ENCODE peak calls at places on chromosome 9, in four cellular contexts. One of them, this sample, is unnamed.

GRCh38 chr9:17462869-17463464 is 115.9 kb upstream of the SH3GL2 start:
- DNase-seq in neural progenitor cell: peak; percentile 68
- DNase-seq in IMR-90: peak; percentile 78
- DNase-seq in NCI-H1092 treated with DMSO at 0.1 percent for 48 hours: peak; percentile 74
- DNase-seq in this sample: peak; percentile 41

GRCh38 chr9:90900130-90900529 is 98.5 kb downstream of the SYK start:
- DNase-seq in neural progenitor cell: peak; percentile 50
- DNase-seq in NCI-H1092 treated with DMSO at 0.1 percent for 48 hours: no peak
- DNase-seq in IMR-90: peak; percentile 18
- DNase-seq in this sample: peak; percentile 52

GRCh38 chr9:4739587-4740372 is 1.2 kb downstream of the AK3 start:
- DNase-seq in IMR-90: no peak
- DNase-seq in neural progenitor cell: no peak
- DNase-seq in NCI-H1092 treated with DMSO at 0.1 percent for 48 hours: peak; percentile 22
- DNase-seq in this sample: no peak

GRCh38 chr9:77977210-77977611 is 54.4 kb downstream of the GNAQ start:
- DNase-seq in IMR-90: peak; percentile 73
- DNase-seq in neural progenitor cell: peak; percentile 39
- DNase-seq in NCI-H1092 treated with DMSO at 0.1 percent for 48 hours: peak; percentile 12
- DNase-seq in this sample: peak; percentile 49

GRCh38 chr9:106111039-106111740 is 416.8 kb downstream of the TMEM38B start:
- DNase-seq in neural progenitor cell: peak; percentile 15
- DNase-seq in NCI-H1092 treated with DMSO at 0.1 percent for 48 hours: peak; percentile 92
- DNase-seq in IMR-90: no peak
- DNase-seq in this sample: no peak

GRCh38 chr9:127004946-127005769 is 90.6 kb downstream of the RALGPS1 start:
- DNase-seq in IMR-90: peak; percentile 51
- DNase-seq in NCI-H1092 treated with DMSO at 0.1 percent for 48 hours: no peak
- DNase-seq in neural progenitor cell: no peak
- DNase-seq in this sample: no peak

GRCh38 chr9:113614843-113615648 is 151.5 kb downstream of the RGS3 start:
- DNase-seq in neural progenitor cell: no peak
- DNase-seq in IMR-90: peak; percentile 74
- DNase-seq in NCI-H1092 treated with DMSO at 0.1 percent for 48 hours: no peak
- DNase-seq in this sample: no peak

GRCh38 chr9:84669293-84670105 is at the start of gene NTRK2:
- DNase-seq in IMR-90: peak; percentile 2
- DNase-seq in NCI-H1092 treated with DMSO at 0.1 percent for 48 hours: peak; percentile 36
- DNase-seq in neural progenitor cell: peak; percentile 69
- DNase-seq in this sample: peak; percentile 50

GRCh38 chr9:106707722-106708121 is 155.2 kb upstream of the ZNF462 start:
- DNase-seq in IMR-90: no peak
- DNase-seq in NCI-H1092 treated with DMSO at 0.1 percent for 48 hours: no peak
- DNase-seq in neural progenitor cell: no peak
- DNase-seq in this sample: no peak

GRCh38 chr9:116337015-116337414 is 183.4 kb downstream of the PAPPA start:
- DNase-seq in NCI-H1092 treated with DMSO at 0.1 percent for 48 hours: no peak
- DNase-seq in neural progenitor cell: no peak
- DNase-seq in IMR-90: peak; percentile 83
- DNase-seq in this sample: peak; percentile 32

GRCh38 chr9:107286057-107286456 is 3.0 kb downstream of the RAD23B start:
- DNase-seq in neural progenitor cell: no peak
- DNase-seq in IMR-90: peak; percentile 69
- DNase-seq in NCI-H1092 treated with DMSO at 0.1 percent for 48 hours: no peak
- DNase-seq in this sample: no peak

GRCh38 chr9:35274988-35275387 is 113.2 kb downstream of the UNC13B start:
- DNase-seq in neural progenitor cell: no peak
- DNase-seq in IMR-90: no peak
- DNase-seq in NCI-H1092 treated with DMSO at 0.1 percent for 48 hours: no peak
- DNase-seq in this sample: no peak

GRCh38 chr9:116741106-116741740 is 54.1 kb downstream of the TRIM32 start:
- DNase-seq in NCI-H1092 treated with DMSO at 0.1 percent for 48 hours: no peak
- DNase-seq in neural progenitor cell: no peak
- DNase-seq in IMR-90: no peak
- DNase-seq in this sample: peak; percentile 34

GRCh38 chr9:106403081-106403480 is 459.9 kb upstream of the ZNF462 start:
- DNase-seq in NCI-H1092 treated with DMSO at 0.1 percent for 48 hours: no peak
- DNase-seq in neural progenitor cell: peak; percentile 28
- DNase-seq in IMR-90: no peak
- DNase-seq in this sample: no peak

GRCh38 chr9:76215066-76215465 is 179.2 kb downstream of the RFK start:
- DNase-seq in IMR-90: peak; percentile 86
- DNase-seq in neural progenitor cell: peak; percentile 4
- DNase-seq in NCI-H1092 treated with DMSO at 0.1 percent for 48 hours: no peak
- DNase-seq in this sample: peak; percentile 11

GRCh38 chr9:121556580-121556979 is 56.9 kb upstream of the GGTA1 start:
- DNase-seq in neural progenitor cell: no peak
- DNase-seq in IMR-90: peak; percentile 98
- DNase-seq in NCI-H1092 treated with DMSO at 0.1 percent for 48 hours: no peak
- DNase-seq in this sample: no peak

GRCh38 chr9:129458663-129459549 is 162.0 kb downstream of the C9orf50 start:
- DNase-seq in NCI-H1092 treated with DMSO at 0.1 percent for 48 hours: peak; percentile 80
- DNase-seq in neural progenitor cell: peak; percentile 45
- DNase-seq in IMR-90: no peak
- DNase-seq in this sample: no peak

GRCh38 chr9:82223442-82223841 is 234.9 kb downstream of the SPATA31D1 start:
- DNase-seq in neural progenitor cell: no peak
- DNase-seq in IMR-90: peak; percentile 89
- DNase-seq in NCI-H1092 treated with DMSO at 0.1 percent for 48 hours: no peak
- DNase-seq in this sample: no peak

GRCh38 chr9:130579738-130580463 is 524 bp downstream of the FUBP3 start:
- DNase-seq in NCI-H1092 treated with DMSO at 0.1 percent for 48 hours: no peak
- DNase-seq in IMR-90: no peak
- DNase-seq in neural progenitor cell: peak; percentile 38
- DNase-seq in this sample: no peak

GRCh38 chr9:96413312-96414221 is 4.6 kb downstream of the ZNF367 start:
- DNase-seq in neural progenitor cell: no peak
- DNase-seq in IMR-90: no peak
- DNase-seq in NCI-H1092 treated with DMSO at 0.1 percent for 48 hours: peak; percentile 49
- DNase-seq in this sample: no peak

GRCh38 chr9:93173365-93174150 is 10.4 kb upstream of the WNK2 start:
- DNase-seq in NCI-H1092 treated with DMSO at 0.1 percent for 48 hours: no peak
- DNase-seq in IMR-90: no peak
- DNase-seq in neural progenitor cell: no peak
- DNase-seq in this sample: no peak

GRCh38 chr9:693460-694390 is 147.8 kb upstream of the DMRT1 start:
- DNase-seq in IMR-90: peak; percentile 86
- DNase-seq in neural progenitor cell: no peak
- DNase-seq in NCI-H1092 treated with DMSO at 0.1 percent for 48 hours: no peak
- DNase-seq in this sample: no peak

GRCh38 chr9:98057095-98057799 is 715 bp downstream of the NANS start:
- DNase-seq in IMR-90: peak; percentile 13
- DNase-seq in NCI-H1092 treated with DMSO at 0.1 percent for 48 hours: no peak
- DNase-seq in neural progenitor cell: peak; percentile 4
- DNase-seq in this sample: no peak

GRCh38 chr9:134709512-134710270 is 68.1 kb downstream of the COL5A1 start:
- DNase-seq in neural progenitor cell: no peak
- DNase-seq in NCI-H1092 treated with DMSO at 0.1 percent for 48 hours: no peak
- DNase-seq in IMR-90: peak; percentile 33
- DNase-seq in this sample: no peak

GRCh38 chr9:109119439-109120203 is at the start of gene TMEM245:
- DNase-seq in NCI-H1092 treated with DMSO at 0.1 percent for 48 hours: peak; percentile 98
- DNase-seq in IMR-90: peak; percentile 100
- DNase-seq in neural progenitor cell: peak; percentile 98
- DNase-seq in this sample: peak; percentile 93

GRCh38 chr9:33506626-33507370 is 17.3 kb upstream of the ANKRD18B start:
- DNase-seq in NCI-H1092 treated with DMSO at 0.1 percent for 48 hours: no peak
- DNase-seq in IMR-90: peak; percentile 97
- DNase-seq in neural progenitor cell: no peak
- DNase-seq in this sample: no peak